ENCODE peak calls at places on chromosomes 16 and 17, in nine cellular contexts. G, T, Y, C, Z, J, D, H and O are unnamed samples.

GRCh38 chr17:31825961-31826691 is 32.9 kb downstream of the COPRS start:
- DNase-seq in G (no peak), Y (no peak), J (no peak), T (peak), H (no peak), C (no peak), D (no peak), Z (no peak), O (peak)

GRCh38 chr16:2470603-2471015 is 488 bp upstream of the NTN3 start:
- DNase-seq in T (no peak), J (no peak), C (no peak), G (no peak), H (no peak), Z (no peak), D (no peak), Y (no peak), O (peak)

GRCh38 chr17:64358261-64358788 is 32.3 kb downstream of the PECAM1 start:
- DNase-seq in Y (no peak), D (no peak), J (no peak), G (no peak), H (no peak), T (no peak), Z (no peak), C (no peak), O (peak)

GRCh38 chr17:77141846-77142449 is 1.2 kb downstream of the SEC14L1 start:
- DNase-seq in G (no peak), H (no peak), J (no peak), C (no peak), D (no peak), Y (no peak), T (no peak), Z (no peak), O (peak)

GRCh38 chr16:55494994-55495421 is 13.9 kb upstream of the LPCAT2 start:
- DNase-seq in D (no peak), Z (no peak), G (peak), H (no peak), C (peak), T (peak), J (no peak), Y (peak), O (peak)

GRCh38 chr16:20866161-20866772 is 33.9 kb downstream of the DCUN1D3 start:
- DNase-seq in G (peak), Z (peak), D (peak), H (no peak), T (peak), C (peak), Y (no peak), J (no peak), O (peak)

GRCh38 chr17:40922239-40922638 is 15.2 kb downstream of the KRT23 start:
- DNase-seq in Y (peak), C (peak), Z (peak), T (peak), G (peak), J (no peak), D (peak), H (no peak), O (peak)

GRCh38 chr16:70715113-70715711 is 29.4 kb upstream of the MTSS2 start:
- DNase-seq in T (peak), Z (peak), D (peak), C (peak), Y (peak), J (peak), H (no peak), G (peak), O (peak)

GRCh38 chr17:1031711-1032110 is 34.8 kb downstream of the TIMM22 start:
- DNase-seq in T (peak), H (no peak), J (no peak), D (no peak), Z (peak), C (no peak), G (no peak), Y (peak), O (no peak)

GRCh38 chr16:851209-851810 is 50.8 kb upstream of the GNG13 start:
- DNase-seq in Y (no peak), H (no peak), G (no peak), D (no peak), Z (peak), J (no peak), T (no peak), C (no peak), O (no peak)

GRCh38 chr17:77571562-77571981 is 386.9 kb upstream of the TNRC6C start:
- DNase-seq in G (peak), T (peak), J (no peak), C (peak), D (no peak), Y (peak), H (no peak), Z (no peak), O (no peak)

GRCh38 chr17:34613064-34614019 is 34.0 kb downstream of the TMEM132E start:
- DNase-seq in Y (peak), J (no peak), T (peak), D (no peak), C (no peak), G (no peak), Z (no peak), H (no peak), O (no peak)

GRCh38 chr17:32699247-32699646 is 177.7 kb downstream of the MYO1D start:
- DNase-seq in G (no peak), H (no peak), D (no peak), C (no peak), T (no peak), J (no peak), Y (no peak), Z (no peak), O (no peak)

GRCh38 chr16:57380671-57381462 is 8.6 kb downstream of the CX3CL1 start:
- DNase-seq in C (no peak), Y (no peak), T (peak), G (peak), J (peak), H (no peak), D (no peak), Z (no peak), O (peak)

GRCh38 chr17:1710807-1711553 is 803 bp upstream of the TLCD2 start:
- DNase-seq in D (no peak), G (no peak), Z (no peak), H (no peak), T (peak), J (no peak), Y (no peak), C (no peak), O (no peak)

GRCh38 chr16:4455951-4456350 is 18.5 kb downstream of the NMRAL1 start:
- DNase-seq in D (no peak), H (no peak), G (no peak), Y (no peak), Z (no peak), C (no peak), T (no peak), J (no peak), O (peak)

GRCh38 chr16:82625066-82625968 is 1.5 kb upstream of the CDH13 start:
- DNase-seq in Y (no peak), D (no peak), J (no peak), Z (peak), T (no peak), G (no peak), H (no peak), C (no peak), O (no peak)

GRCh38 chr17:33459078-33459940 is 166.2 kb upstream of the ASIC2 start:
- DNase-seq in J (no peak), D (no peak), C (no peak), T (no peak), Y (no peak), G (no peak), Z (no peak), H (peak), O (peak)

GRCh38 chr17:1181769-1182137 is 2.0 kb upstream of the ABR start:
- DNase-seq in D (no peak), C (no peak), G (peak), Y (no peak), H (no peak), Z (no peak), T (peak), J (no peak), O (no peak)

GRCh38 chr16:11233727-11234376 is 22.2 kb downstream of the SOCS1 start:
- DNase-seq in D (no peak), Y (no peak), Z (no peak), H (no peak), T (no peak), J (peak), C (no peak), G (no peak), O (no peak)

GRCh38 chr17:74037320-74037719 is 166.2 kb upstream of the RPL38 start:
- DNase-seq in T (peak), G (peak), Z (no peak), C (no peak), D (no peak), H (no peak), Y (peak), J (no peak), O (peak)

GRCh38 chr17:59783221-59784016 is 76.0 kb downstream of the VMP1 start:
- DNase-seq in D (peak), Z (no peak), G (peak), J (no peak), T (peak), C (no peak), H (no peak), Y (no peak), O (no peak)

GRCh38 chr17:43406676-43407645 is 8.2 kb downstream of the ARL4D start:
- DNase-seq in G (peak), Y (no peak), C (no peak), D (no peak), H (no peak), Z (no peak), T (peak), J (no peak), O (no peak)

GRCh38 chr17:65362826-65363225 is 198.6 kb downstream of the AXIN2 start:
- DNase-seq in C (no peak), H (no peak), G (no peak), D (no peak), T (no peak), Y (no peak), J (no peak), Z (no peak), O (no peak)

GRCh38 chr17:47821424-47822379 is at the start of gene OSBPL7:
- DNase-seq in D (peak), J (peak), G (peak), Z (peak), C (peak), T (peak), Y (peak), H (peak), O (peak)

GRCh38 chr16:10314811-10315210 is 71.0 kb upstream of the ATF7IP2 start:
- DNase-seq in H (no peak), C (no peak), G (peak), T (peak), J (no peak), D (no peak), Z (no peak), Y (no peak), O (peak)

GRCh38 chr17:69048634-69049033 is 12.1 kb downstream of the ABCA9 start:
- DNase-seq in G (no peak), D (no peak), J (no peak), Z (no peak), T (no peak), Y (no peak), C (no peak), H (no peak), O (no peak)

GRCh38 chr17:45857977-45858708 is 13.5 kb downstream of the SPPL2C start:
- DNase-seq in H (peak), J (no peak), D (no peak), Z (no peak), C (no peak), G (peak), T (peak), Y (peak), O (no peak)

GRCh38 chr16:4624015-4624826 is at the start of gene MGRN1:
- DNase-seq in Z (peak), H (peak), C (peak), Y (peak), J (peak), T (peak), G (peak), D (peak), O (peak)

GRCh38 chr17:64406321-64407200 is 15.9 kb upstream of the PECAM1 start:
- DNase-seq in C (no peak), Y (no peak), G (no peak), Z (no peak), H (no peak), J (peak), D (no peak), T (peak), O (no peak)

GRCh38 chr17:46772879-46773620 is 45.4 kb downstream of the WNT3 start:
- DNase-seq in G (no peak), C (no peak), T (no peak), Y (no peak), J (no peak), H (no peak), D (no peak), Z (no peak), O (no peak)

GRCh38 chr16:64453643-64454042 is 668.2 kb downstream of the CDH11 start:
- DNase-seq in T (peak), G (peak), C (no peak), D (no peak), H (no peak), Z (no peak), Y (no peak), J (no peak), O (no peak)

GRCh38 chr17:48261297-48261880 is 153.8 kb downstream of the SNX11 start:
- DNase-seq in Z (peak), D (peak), C (no peak), H (peak), Y (peak), T (no peak), G (peak), J (no peak), O (peak)

GRCh38 chr17:61235821-61236197 is 163.8 kb upstream of the TBX2 start:
- DNase-seq in Y (peak), H (no peak), C (no peak), T (peak), D (no peak), G (peak), J (no peak), Z (no peak), O (peak)

GRCh38 chr17:33164556-33164881 is 128.6 kb downstream of the ASIC2 start:
- DNase-seq in J (no peak), C (no peak), T (no peak), H (no peak), Z (no peak), Y (no peak), D (no peak), G (no peak), O (no peak)

GRCh38 chr17:76529224-76529642 is 8.3 kb downstream of the CYGB start:
- DNase-seq in T (peak), Y (peak), J (no peak), C (peak), Z (peak), D (no peak), H (no peak), G (peak), O (peak)

GRCh38 chr16:3101018-3101840 is 2.1 kb upstream of the ZSCAN10 start:
- DNase-seq in H (no peak), T (peak), D (peak), C (no peak), J (peak), G (no peak), Y (peak), Z (no peak), O (no peak)

GRCh38 chr16:79598341-79599181 is 2.0 kb downstream of the MAF start:
- DNase-seq in J (peak), T (peak), C (peak), Y (peak), G (peak), Z (peak), D (peak), H (no peak), O (peak)

GRCh38 chr17:67293251-67294203 is 48.5 kb upstream of the HELZ start:
- DNase-seq in H (peak), C (peak), J (peak), Z (peak), T (peak), D (peak), Y (peak), G (peak), O (peak)

GRCh38 chr17:50946891-50947843 is 81.0 kb upstream of the TOB1 start:
- DNase-seq in G (no peak), J (no peak), C (no peak), Y (no peak), D (no peak), Z (no peak), T (no peak), H (no peak), O (no peak)

GRCh38 chr17:7383371-7383741 is 2.5 kb downstream of the TNK1 start:
- DNase-seq in H (no peak), D (no peak), Y (no peak), G (no peak), T (no peak), C (no peak), Z (no peak), J (no peak), O (no peak)
- H3K4me3 ChIP-seq in H (peak), D (no peak), Y (no peak), G (no peak), T (no peak), C (no peak), Z (peak), J (peak), O (no peak)

DNA sequence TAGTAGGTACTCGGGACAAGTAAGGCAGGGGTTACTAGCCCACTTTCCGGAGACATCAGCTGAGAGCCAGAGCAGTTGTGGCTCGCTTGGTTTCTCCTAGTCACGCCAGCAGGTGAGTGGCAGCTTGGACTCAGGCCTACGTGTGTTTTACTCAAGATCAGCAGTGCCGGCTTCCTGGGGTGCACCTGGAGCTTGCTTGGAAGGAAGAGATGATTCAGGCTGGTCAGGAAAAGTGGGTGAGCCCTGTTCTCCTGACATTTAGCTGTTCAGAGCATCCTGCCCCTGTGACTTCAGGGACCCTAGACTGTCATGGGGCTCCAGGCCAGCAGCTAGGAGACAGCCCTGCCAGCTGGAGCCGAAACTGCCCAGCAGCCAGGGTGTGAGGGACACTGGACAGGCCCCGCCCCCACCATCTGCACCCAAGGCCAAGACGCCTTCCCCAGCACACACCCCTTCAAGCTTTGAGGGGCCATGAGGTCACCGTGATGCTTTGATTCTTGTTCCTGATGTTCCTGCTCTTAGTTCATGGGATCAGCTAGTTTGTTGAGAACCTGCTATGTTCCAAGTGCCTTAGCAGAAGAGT is 238.0 kb upstream of the CIBAR2 start:
- DNase-seq in T (no peak), C (peak), G (no peak), D (no peak), H (no peak), Z (no peak), J (no peak), Y (no peak), O (no peak)
- H3K27ac ChIP-seq in T (no peak), C (peak), G (no peak), D (no peak), H (no peak), Z (no peak), J (no peak), Y (peak), O (no peak)

GRCh38 chr17:72060084-72060483 is 60.7 kb upstream of the SOX9 start:
- DNase-seq in Y (no peak), H (no peak), G (no peak), D (no peak), C (no peak), J (no peak), Z (no peak), T (no peak), O (no peak)
- H3K4me3 ChIP-seq in Y (no peak), H (no peak), G (no peak), D (no peak), C (no peak), J (no peak), Z (no peak), T (no peak), O (no peak)

DNA sequence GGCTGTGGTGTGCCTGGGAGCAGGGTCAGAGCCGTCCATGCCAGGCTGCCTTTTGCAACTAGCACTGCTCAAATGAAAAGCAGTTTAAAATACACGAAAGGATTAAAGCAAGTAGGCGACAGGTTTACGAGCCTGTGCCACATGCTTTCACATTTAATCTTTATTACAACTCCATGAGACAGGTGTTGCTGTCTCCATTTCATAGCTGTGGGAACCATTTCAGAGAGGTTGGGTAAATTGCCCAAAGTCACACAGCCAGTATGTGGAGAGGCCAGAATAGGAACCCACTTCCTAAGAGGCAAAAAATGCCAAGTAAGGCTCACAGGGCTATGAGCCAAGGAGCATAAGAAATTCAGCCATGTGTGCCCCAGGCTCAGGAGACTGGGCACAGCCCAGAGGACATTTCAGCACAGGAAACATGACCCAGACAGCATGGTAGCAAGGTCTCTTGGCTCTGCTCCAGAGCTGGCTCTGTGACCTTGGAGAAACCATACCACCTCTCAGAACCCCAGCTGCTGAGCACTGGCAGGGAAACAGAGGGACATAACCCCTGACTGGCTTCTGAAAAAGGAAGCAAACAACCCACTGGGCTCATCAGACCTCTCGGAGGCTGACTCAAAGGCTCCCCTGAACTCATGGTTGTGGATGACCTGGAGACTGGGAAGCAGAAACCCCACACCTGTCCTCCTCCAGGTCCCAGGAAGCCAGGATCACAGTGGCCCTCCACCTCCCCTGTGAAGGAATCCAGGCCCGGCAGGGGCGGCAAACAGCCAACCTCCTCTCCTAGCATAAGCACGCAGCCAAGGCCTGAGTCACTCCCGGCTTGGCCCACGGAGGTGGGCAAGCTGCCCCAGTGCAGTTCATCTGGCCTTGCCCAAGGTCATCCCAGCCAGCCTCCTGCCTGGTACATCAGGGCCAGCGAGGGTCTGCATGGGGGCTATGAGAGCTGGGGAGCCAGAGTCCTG is 40.3 kb upstream of the MRPS23 start:
- DNase-seq in J (no peak), Z (peak), Y (peak), G (peak), D (peak), T (peak), C (peak), H (no peak), O (peak)
- H3K27ac ChIP-seq in J (no peak), Z (peak), Y (no peak), G (no peak), D (peak), T (peak), C (peak), H (no peak), O (no peak)

GRCh38 chr17:16003841-16004240 is 4.2 kb downstream of the TTC19 start:
- DNase-seq in Y (no peak), J (no peak), Z (no peak), T (no peak), H (no peak), D (no peak), G (no peak), C (no peak), O (no peak)

GRCh38 chr17:15999141-15999973 is at the start of the genes TTC19 and ZSWIM7:
- DNase-seq in T (peak), D (peak), Y (peak), H (peak), C (peak), J (peak), Z (peak), G (peak), O (peak)

GRCh38 chr17:16002708-16003265 is 3.2 kb downstream of the TTC19 start:
- DNase-seq in Z (no peak), Y (no peak), J (no peak), H (no peak), G (no peak), C (no peak), D (no peak), T (no peak), O (no peak)

GRCh38 chr17:15999974-16000827 is 577 bp downstream of the TTC19 start:
- DNase-seq in H (no peak), C (no peak), J (peak), D (no peak), Y (peak), Z (peak), G (peak), T (peak), O (peak)

DNA sequence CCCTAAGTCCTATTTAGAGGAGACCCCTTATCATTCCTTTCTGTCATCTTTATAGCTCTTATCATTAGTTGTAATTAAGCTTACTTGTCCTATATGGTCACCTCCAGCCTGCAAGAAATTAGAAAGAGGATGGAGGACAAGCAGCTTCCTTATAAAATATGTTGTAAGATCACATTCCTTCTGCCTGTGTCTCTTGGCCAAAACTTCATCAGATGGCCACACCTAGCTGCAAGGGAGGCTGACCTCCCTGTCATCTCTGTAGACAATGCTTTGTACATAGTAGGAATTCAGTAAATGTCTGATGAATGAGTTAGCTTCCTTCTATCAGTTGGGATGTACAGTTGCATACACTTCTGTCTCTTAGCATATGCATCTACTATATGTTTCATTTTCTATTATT is 1.9 kb downstream of the TTC19 start:
- DNase-seq in J (no peak), Z (no peak), Y (no peak), G (no peak), C (no peak), T (no peak), D (no peak), H (no peak), O (no peak)
- H3K4me3 ChIP-seq in J (no peak), Z (no peak), Y (no peak), G (no peak), C (no peak), T (no peak), D (peak), H (no peak), O (no peak)